ENCODE peak calls at places on chromosome 15, in four cellular contexts. J, I, V and Y are unnamed samples. For H3K4me1, the result is how much of the 10 kb centered on the place peaks cover.

GRCh38 chr15:81506936-81507335 is 132.9 kb upstream of the TMC3 start:
- DNase-seq in J (no peak), V (no peak), I (no peak), Y (no peak)

GRCh38 chr15:71106802-71107500 is 8.3 kb upstream of the THSD4 start:
- DNase-seq in I (no peak), J (no peak), V (no peak), Y (no peak)

GRCh38 chr15:26028086-26028740 is 165.1 kb upstream of the ATP10A start:
- DNase-seq in V (no peak), J (no peak), I (no peak), Y (no peak)

GRCh38 chr15:63763476-63764123 is 70.1 kb downstream of the HERC1 start:
- DNase-seq in J (no peak), V (no peak), I (no peak), Y (no peak)

GRCh38 chr15:85795320-85795668 is 569 bp upstream of the KLHL25 start:
- DNase-seq in J (no peak), I (no peak), V (no peak), Y (no peak)

GRCh38 chr15:48802867-48803266 is 8.0 kb downstream of the CEP152 start:
- DNase-seq in I (no peak), J (no peak), V (no peak), Y (no peak)

GRCh38 chr15:72824112-72824511 is 40.6 kb upstream of the ADPGK start:
- DNase-seq in I (no peak), V (no peak), J (no peak), Y (no peak)

GRCh38 chr15:51883436-51883835 is 54.0 kb downstream of the TMOD3 start:
- DNase-seq in I (no peak), J (no peak), V (no peak), Y (no peak)

GRCh38 chr15:73114064-73114463 is 61.8 kb downstream of the NEO1 start:
- DNase-seq in V (no peak), I (no peak), J (no peak), Y (no peak)

GRCh38 chr15:42940527-42940926 is 19.9 kb upstream of the TTBK2 start:
- DNase-seq in V (no peak), I (no peak), J (no peak), Y (no peak)

DNA sequence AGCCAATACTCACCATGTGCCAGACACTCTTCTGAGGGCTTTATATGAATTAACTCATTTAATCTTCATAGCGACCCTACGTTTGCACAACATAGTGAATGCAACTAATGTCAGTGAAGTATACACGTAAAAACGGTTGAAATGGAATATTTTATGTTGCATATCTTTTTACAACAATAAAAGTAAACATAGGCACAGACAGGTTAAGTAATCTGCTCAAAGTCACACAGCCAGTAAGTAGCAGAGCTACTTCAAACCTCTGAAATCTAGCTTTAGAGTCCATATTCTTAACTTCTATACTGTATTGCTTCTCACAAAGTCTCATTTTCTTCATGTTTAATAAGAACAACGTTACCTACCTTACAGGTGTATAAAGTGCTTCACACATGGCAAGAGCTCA is 1.6 kb downstream of the SEC11A start:
- DNase-seq in I (no peak), J (no peak), V (no peak), Y (no peak)
- H3K4me3 ChIP-seq in I (peak), J (peak), V (peak), Y (peak)

DNA sequence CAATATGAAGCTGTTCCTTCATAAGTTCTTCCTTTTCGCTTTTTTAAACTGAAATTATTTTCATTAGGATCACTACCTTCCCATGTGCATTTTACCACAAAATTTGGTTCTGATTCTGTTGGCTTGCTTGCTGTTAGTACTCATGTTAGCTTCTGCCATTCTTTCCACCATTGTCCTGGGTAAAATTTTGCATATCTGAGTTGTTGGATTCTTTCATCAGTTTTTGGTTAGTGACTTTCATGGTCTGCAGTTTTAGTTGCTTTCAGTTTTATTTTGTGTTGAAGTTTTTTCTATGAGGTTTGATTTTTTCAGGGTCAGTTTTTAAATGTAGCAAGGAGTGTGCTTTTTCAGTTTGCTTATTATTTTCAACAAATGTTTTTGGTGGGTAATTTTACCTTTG is 71.9 kb downstream of the SMAD3 start:
- DNase-seq in J (no peak), I (no peak), V (no peak), Y (no peak)
- H3K4me1 ChIP-seq in J (under half), I (half or more), V (under half), Y (under half)

DNA sequence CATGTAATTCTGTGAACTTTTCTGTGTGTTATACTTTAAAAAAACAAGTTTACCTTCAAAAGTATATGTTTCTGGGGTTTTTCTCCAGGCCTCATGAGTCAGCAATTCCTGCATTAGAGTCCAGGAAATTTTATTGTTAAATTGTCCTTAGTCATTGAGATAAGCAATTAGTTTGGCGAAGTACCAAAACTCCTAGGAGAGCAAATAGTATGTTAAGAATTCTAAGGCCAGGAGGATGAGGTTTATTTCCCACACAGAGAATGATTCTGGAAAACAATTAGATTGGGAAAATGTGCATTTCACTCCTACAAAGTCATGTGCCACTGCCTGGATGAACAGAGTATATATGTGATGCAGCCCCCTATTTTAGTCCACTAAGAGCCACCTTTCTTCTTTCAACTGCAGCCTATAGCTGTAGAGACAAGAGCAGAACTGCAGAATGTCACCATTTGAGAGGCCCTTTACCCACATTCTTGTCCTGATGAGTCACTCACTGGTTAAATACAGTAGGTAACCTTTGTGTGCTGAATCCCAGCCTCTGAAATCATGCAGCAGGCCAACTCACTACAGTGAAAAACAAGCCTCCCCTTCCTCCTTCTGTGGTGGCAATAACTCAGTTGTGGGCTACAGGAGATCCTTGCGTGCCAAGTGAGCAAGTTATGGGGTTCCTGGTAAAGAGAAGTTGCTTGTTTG is 452.8 kb upstream of the THBS1 start:
- DNase-seq in J (no peak), V (no peak), I (no peak), Y (peak)
- H3K4me3 ChIP-seq in J (no peak), V (no peak), I (no peak), Y (no peak)

DNA sequence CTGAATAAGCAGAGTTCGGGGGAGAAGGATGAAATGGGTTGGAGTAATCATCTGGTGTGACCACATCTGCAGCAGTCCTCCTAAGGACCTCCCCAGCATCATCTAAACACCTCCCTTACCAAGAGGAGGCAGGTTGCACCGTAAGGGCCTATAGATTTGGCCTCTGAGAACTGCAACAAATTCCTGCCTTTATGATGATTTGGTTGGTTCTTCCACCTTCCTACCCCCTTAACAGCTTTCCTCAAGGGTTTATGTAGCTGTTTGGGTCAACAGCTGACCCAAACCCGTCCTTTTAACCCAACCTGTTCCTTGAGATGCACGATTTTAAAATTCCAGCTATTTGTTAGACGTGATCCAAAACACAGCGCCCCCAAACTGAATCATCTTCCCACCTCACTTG is 58.2 kb downstream of the AAGAB start:
- DNase-seq in V (no peak), I (no peak), J (no peak), Y (no peak)
- H3K4me1 ChIP-seq in V (under half), I (under half), J (under half), Y (under half)

GRCh38 chr15:74376226-74376625 is 8.8 kb upstream of the CYP11A1 start:
- DNase-seq in I (peak), V (no peak), J (no peak), Y (no peak)

GRCh38 chr15:74373731-74374647 is 6.5 kb upstream of the CYP11A1 start:
- DNase-seq in J (peak), V (peak), I (peak), Y (peak)

GRCh38 chr15:74375303-74375693 is 7.9 kb upstream of the CYP11A1 start:
- DNase-seq in V (peak), I (peak), J (peak), Y (peak)

GRCh38 chr15:74373056-74373650 is 5.7 kb upstream of the CYP11A1 start:
- DNase-seq in I (peak), V (no peak), J (no peak), Y (no peak)

GRCh38 chr15:74374648-74375302 is 7.3 kb upstream of the CYP11A1 start:
- DNase-seq in V (no peak), I (no peak), J (no peak), Y (no peak)
- H3K4me3 ChIP-seq in V (peak), I (peak), J (peak), Y (peak)

GRCh38 chr15:93882779-93883178 is 348.6 kb upstream of the MCTP2 start:
- DNase-seq in V (no peak), I (no peak), J (no peak), Y (no peak)
- H3K4me1 ChIP-seq in V (under half), I (under half), J (under half), Y (under half)